ENCODE peak calls at places on chromosomes 5 and 9, in six cellular contexts. H is K562, G is fibroblast of lung, E is neural progenitor cell, X is IMR-90, W is DND-41. B is an unnamed sample.

GRCh38 chr5:176611435-176611834 is 1.5 kb upstream of the GPRIN1 start:
- DNase-seq in H (peak; percentile 64), G (peak; percentile 83), E (peak; percentile 86), X (peak; percentile 91), W (peak; percentile 69), B (peak; percentile 91)

GRCh38 chr9:16653491-16654407 is 216.7 kb downstream of the BNC2 start:
- DNase-seq in H (no peak), G (no peak), E (peak; percentile 9), X (no peak), W (no peak), B (no peak)

GRCh38 chr5:73232266-73233041 is 59.5 kb downstream of the TMEM174 start:
- DNase-seq in H (no peak), G (peak; percentile 74), E (peak; percentile 64), X (no peak), W (no peak), B (no peak)

GRCh38 chr9:82117025-82117424 is 128.5 kb downstream of the SPATA31D1 start:
- DNase-seq in H (no peak), G (peak; percentile 30), E (peak; percentile 11), X (no peak), W (no peak), B (peak; percentile 68)

GRCh38 chr5:106691701-106692100 is 979.0 kb downstream of the EFNA5 start:
- DNase-seq in H (no peak), G (no peak), E (no peak), X (no peak), W (no peak), B (no peak)

GRCh38 chr9:106785200-106785599 is 77.8 kb upstream of the ZNF462 start:
- DNase-seq in H (no peak), G (no peak), E (no peak), X (no peak), W (no peak), B (no peak)

GRCh38 chr5:40797273-40798011 is 732 bp downstream of the PRKAA1 start:
- DNase-seq in H (peak; percentile 83), G (peak; percentile 73), E (peak; percentile 89), X (peak; percentile 58), W (peak; percentile 83), B (peak; percentile 79)

GRCh38 chr5:141513627-141514329 is 24.9 kb downstream of the PCDHGC5 start:
- DNase-seq in H (no peak), G (peak; percentile 92), E (peak; percentile 93), X (peak; percentile 87), W (no peak), B (peak; percentile 85)

GRCh38 chr9:72006481-72006880 is 53.9 kb downstream of the C9orf57 start:
- DNase-seq in H (no peak), G (peak; percentile 35), E (no peak), X (peak; percentile 31), W (no peak), B (peak; percentile 41)

GRCh38 chr9:114889802-114890224 is 40.6 kb downstream of the TNFSF8 start:
- DNase-seq in H (no peak), G (peak; percentile 39), E (no peak), X (no peak), W (peak; percentile 73), B (no peak)

GRCh38 chr9:21991039-21991959 is 2.9 kb downstream of the CDKN2A start:
- DNase-seq in H (no peak), G (no peak), E (no peak), X (no peak), W (no peak), B (no peak)

GRCh38 chr5:509632-510185 is 14.5 kb downstream of the SLC9A3 start:
- DNase-seq in H (no peak), G (no peak), E (no peak), X (no peak), W (no peak), B (no peak)

GRCh38 chr5:56003633-56004032 is 8.9 kb upstream of the IL6ST start:
- DNase-seq in H (no peak), G (peak; percentile 33), E (no peak), X (peak; percentile 36), W (no peak), B (peak; percentile 82)

GRCh38 chr5:55650391-55650790 is 61.7 kb downstream of the SLC38A9 start:
- DNase-seq in H (no peak), G (peak; percentile 83), E (no peak), X (peak; percentile 84), W (peak; percentile 32), B (peak; percentile 31)

GRCh38 chr5:61563401-61563800 is 231.3 kb downstream of the ZSWIM6 start:
- DNase-seq in H (no peak), G (peak; percentile 53), E (no peak), X (peak; percentile 7), W (no peak), B (no peak)

GRCh38 chr5:72151169-72151568 is 43.9 kb downstream of the MAP1B start:
- DNase-seq in H (no peak), G (no peak), E (no peak), X (no peak), W (no peak), B (peak; percentile 46)

GRCh38 chr5:174453690-174454089 is 270.7 kb upstream of the MSX2 start:
- DNase-seq in H (no peak), G (no peak), E (no peak), X (no peak), W (no peak), B (peak; percentile 1)

GRCh38 chr9:90140131-90140818 is 502.3 kb downstream of the DIRAS2 start:
- DNase-seq in H (no peak), G (no peak), E (no peak), X (no peak), W (no peak), B (no peak)

GRCh38 chr5:139740138-139740992 is 55.2 kb upstream of the PSD2 start:
- DNase-seq in H (no peak), G (no peak), E (no peak), X (no peak), W (no peak), B (no peak)

GRCh38 chr5:156367602-156368001 is 40.6 kb downstream of the SGCD start:
- DNase-seq in H (no peak), G (peak; percentile 93), E (no peak), X (peak; percentile 97), W (no peak), B (peak; percentile 94)

GRCh38 chr9:129078691-129079503 is 2.0 kb upstream of the DOLPP1 start:
- DNase-seq in H (no peak), G (no peak), E (no peak), X (no peak), W (no peak), B (no peak)

GRCh38 chr9:120942186-120943001 is 15.8 kb upstream of the TRAF1 start:
- DNase-seq in H (no peak), G (no peak), E (peak; percentile 29), X (no peak), W (no peak), B (no peak)

GRCh38 chr5:14204011-14204670 is 61.0 kb downstream of the TRIO start:
- DNase-seq in H (no peak), G (no peak), E (no peak), X (no peak), W (no peak), B (no peak)
- H3K9ac ChIP-seq in H (no peak overlapping the region), G (no peak overlapping the region), E (no peak overlapping the region), X (peak overlapping the region; percentile 10), W (no peak overlapping the region), B (peak overlapping the region; percentile 74)

GRCh38 chr5:142821027-142821732 is 51.0 kb downstream of the ARHGAP26 start:
- DNase-seq in H (no peak), G (no peak), E (no peak), X (no peak), W (no peak), B (no peak)
- H3K4me1 ChIP-seq in H (no peaks in the 10 kb centered on the region), G (peaks cover 27% of the 10 kb centered on the region), E (peaks cover 22% of the 10 kb centered on the region), X (peaks cover 21% of the 10 kb centered on the region), W (no peaks in the 10 kb centered on the region), B (peaks cover 80% of the 10 kb centered on the region)

GRCh38 chr9:83220737-83221136 is 157.8 kb upstream of the RASEF start:
- DNase-seq in H (no peak), G (peak; percentile 90), E (no peak), X (peak; percentile 29), W (no peak), B (peak; percentile 28)
- H3K9ac ChIP-seq in H (no peak overlapping the region), G (no peak overlapping the region), E (no peak overlapping the region), X (no peak overlapping the region), W (no peak overlapping the region), B (peak overlapping the region; percentile 18)

GRCh38 chr5:150502847-150503246 is 5.1 kb upstream of the NDST1 start:
- DNase-seq in H (no peak), G (no peak), E (no peak), X (no peak), W (no peak), B (no peak)
- H3K4me1 ChIP-seq in H (peaks cover 41% of the 10 kb centered on the region), G (peaks cover 51% of the 10 kb centered on the region), E (peaks cover 57% of the 10 kb centered on the region), X (peaks cover 67% of the 10 kb centered on the region), W (peaks cover 10% of the 10 kb centered on the region), B (peaks cover 92% of the 10 kb centered on the region)

GRCh38 chr9:74140141-74140540 is 357.0 kb upstream of the RORB start:
- DNase-seq in H (no peak), G (no peak), E (no peak), X (no peak), W (no peak), B (no peak)

GRCh38 chr9:74133921-74134320 is 363.2 kb upstream of the RORB start:
- DNase-seq in H (no peak), G (no peak), E (no peak), X (no peak), W (no peak), B (no peak)

GRCh38 chr9:74132986-74133385 is 364.1 kb upstream of the RORB start:
- DNase-seq in H (no peak), G (no peak), E (peak; percentile 26), X (no peak), W (no peak), B (no peak)

DNA sequence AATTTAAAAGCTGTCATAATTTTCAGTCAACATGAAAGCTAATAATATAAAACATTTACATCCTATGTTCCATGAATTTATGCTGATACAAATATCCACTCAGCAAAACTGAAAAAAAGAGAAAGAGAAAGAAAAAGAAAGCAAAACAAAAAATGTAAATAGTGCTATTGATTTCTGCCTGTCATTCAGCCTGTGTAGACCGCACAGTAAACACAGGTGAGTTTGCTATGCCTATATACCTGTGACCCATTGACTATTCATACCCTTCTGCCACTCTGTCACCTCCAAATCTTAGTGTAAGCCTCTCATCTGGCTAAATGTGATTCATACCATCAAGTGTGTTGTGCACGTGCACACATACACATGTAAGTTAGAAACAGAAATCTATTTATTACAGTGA is 359.0 kb upstream of the RORB start:
- DNase-seq in H (no peak), G (no peak), E (no peak), X (no peak), W (no peak), B (no peak)
- H3K9ac ChIP-seq in H (no peak overlapping the region), G (no peak overlapping the region), E (no peak overlapping the region), X (no peak overlapping the region), W (no peak overlapping the region), B (no peak overlapping the region)

GRCh38 chr5:4068171-4068570 is 472.5 kb downstream of the IRX1 start:
- DNase-seq in H (no peak), G (no peak), E (no peak), X (no peak), W (no peak), B (no peak)
- H3K4me1 ChIP-seq in H (no peaks in the 10 kb centered on the region), G (no peaks in the 10 kb centered on the region), E (no peaks in the 10 kb centered on the region), X (no peaks in the 10 kb centered on the region), W (no peaks in the 10 kb centered on the region), B (no peaks in the 10 kb centered on the region)